ENCODE peak calls at places on chromosomes 12 and 14, in ten cellular contexts. N is neural progenitor cell; S is lower lobe of right lung; C is mesothelial cell of epicardium; G is fibroblast of villous mesenchyme; O is D721Med; F is CD8-positive, alpha-beta T cell; I is A549; Q is fibroblast of the aortic adventitia; Z is AG09319. E is an unnamed sample.

GRCh38 chr12:13062669-13063068 is 18.5 kb downstream of the FAM234B start:
- DNase-seq in N (no peak), S (no peak), C (no peak), G (no peak), O (no peak), F (no peak), I (no peak), Q (no peak), Z (no peak), E (no peak)

GRCh38 chr12:10381912-10382628 is 7.8 kb downstream of the KLRK1 start:
- DNase-seq in N (no peak), S (no peak), C (no peak), G (no peak), O (no peak), F (peak; percentile 20), I (no peak), Q (no peak), Z (no peak), E (no peak)

GRCh38 chr12:109863961-109864712 is 16.2 kb downstream of the GLTP start:
- DNase-seq in N (no peak), S (no peak), C (no peak), G (peak; percentile 73), O (no peak), F (peak; percentile 15), I (peak; percentile 66), Q (peak; percentile 39), Z (no peak), E (no peak)

GRCh38 chr12:29346764-29347421 is 34.1 kb downstream of the ERGIC2 start:
- DNase-seq in N (no peak), S (no peak), C (no peak), G (no peak), O (no peak), F (no peak), I (no peak), Q (no peak), Z (no peak), E (no peak)

GRCh38 chr12:84842406-84843013 is 70.1 kb downstream of the SLC6A15 start:
- DNase-seq in N (peak; percentile 39), S (no peak), C (no peak), G (peak; percentile 48), O (peak; percentile 5), F (no peak), I (peak; percentile 51), Q (peak; percentile 66), Z (peak; percentile 12), E (peak; percentile 15)

GRCh38 chr14:92425101-92425500 is 88.5 kb upstream of the RIN3 start:
- DNase-seq in N (no peak), S (no peak), C (no peak), G (peak; percentile 67), O (no peak), F (no peak), I (peak; percentile 62), Q (peak; percentile 42), Z (no peak), E (no peak)

GRCh38 chr12:76259071-76259470 is 89.1 kb downstream of the BBS10 start:
- DNase-seq in N (peak; percentile 56), S (no peak), C (no peak), G (no peak), O (no peak), F (no peak), I (no peak), Q (peak; percentile 41), Z (no peak), E (no peak)

GRCh38 chr12:49903700-49904423 is at the start of gene FAIM2:
- DNase-seq in N (peak; percentile 62), S (peak; percentile 60), C (no peak), G (peak; percentile 86), O (peak; percentile 73), F (peak; percentile 40), I (no peak), Q (peak; percentile 83), Z (peak; percentile 70), E (no peak)

GRCh38 chr12:132477703-132478432 is 12.1 kb upstream of the FBRSL1 start:
- DNase-seq in N (no peak), S (no peak), C (no peak), G (no peak), O (no peak), F (no peak), I (no peak), Q (no peak), Z (no peak), E (no peak)

GRCh38 chr14:83826838-83827237 is 1703.1 kb upstream of the FLRT2 start:
- DNase-seq in N (no peak), S (no peak), C (no peak), G (peak; percentile 58), O (no peak), F (no peak), I (peak; percentile 6), Q (peak; percentile 0), Z (peak; percentile 23), E (no peak)

GRCh38 chr14:70735043-70735442 is 74.3 kb downstream of the MAP3K9 start:
- DNase-seq in N (no peak), S (no peak), C (peak; percentile 45), G (peak; percentile 10), O (no peak), F (no peak), I (no peak), Q (no peak), Z (no peak), E (no peak)

GRCh38 chr14:88986146-88986841 is 161.8 kb downstream of the TTC8 start:
- DNase-seq in N (no peak), S (no peak), C (peak; percentile 63), G (peak; percentile 82), O (no peak), F (no peak), I (peak; percentile 84), Q (peak; percentile 69), Z (no peak), E (no peak)

GRCh38 chr14:96958057-96958456 is 160.9 kb downstream of the VRK1 start:
- DNase-seq in N (no peak), S (no peak), C (no peak), G (no peak), O (no peak), F (no peak), I (no peak), Q (no peak), Z (no peak), E (no peak)

DNA sequence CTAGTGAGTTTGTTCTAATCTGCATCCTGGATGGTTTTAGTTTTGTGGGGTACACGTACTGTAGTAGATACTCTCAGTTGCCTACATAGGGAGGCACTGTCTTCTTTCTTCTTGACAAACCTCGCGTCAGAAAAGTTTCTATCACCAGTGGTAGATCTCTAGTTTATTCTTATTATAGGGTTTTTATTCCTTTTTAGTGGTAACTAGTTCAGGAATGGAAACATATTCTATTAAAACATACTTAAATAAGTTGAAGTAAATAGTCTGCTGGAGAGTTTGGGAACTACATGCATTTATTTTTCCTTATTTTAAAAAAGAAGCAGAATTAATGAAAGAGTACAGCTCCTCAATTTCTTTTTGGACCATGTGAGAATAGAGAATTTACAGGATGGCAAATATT is 33.6 kb upstream of the OR9K2 start:
- DNase-seq in N (no peak), S (no peak), C (no peak), G (no peak), O (no peak), F (no peak), I (no peak), Q (no peak), Z (no peak), E (no peak)
- TF ChIP-seq CTCF in N (no peak), S (no peak), C (no peak), G (no peak), O (no peak), F (no peak), I (no peak), Q (no peak), Z (no peak), E (no peak)

GRCh38 chr12:112261559-112261958 is 120.7 kb downstream of the HECTD4 start:
- DNase-seq in N (peak; percentile 27), S (no peak), C (no peak), G (peak; percentile 3), O (no peak), F (no peak), I (peak; percentile 35), Q (no peak), Z (no peak), E (no peak)
- TF ChIP-seq CTCF in N (peak; percentile 48), S (no peak), C (no peak), G (peak; percentile 45), O (no peak), F (no peak), I (peak; percentile 15), Q (peak; percentile 24), Z (no peak), E (no peak)

DNA sequence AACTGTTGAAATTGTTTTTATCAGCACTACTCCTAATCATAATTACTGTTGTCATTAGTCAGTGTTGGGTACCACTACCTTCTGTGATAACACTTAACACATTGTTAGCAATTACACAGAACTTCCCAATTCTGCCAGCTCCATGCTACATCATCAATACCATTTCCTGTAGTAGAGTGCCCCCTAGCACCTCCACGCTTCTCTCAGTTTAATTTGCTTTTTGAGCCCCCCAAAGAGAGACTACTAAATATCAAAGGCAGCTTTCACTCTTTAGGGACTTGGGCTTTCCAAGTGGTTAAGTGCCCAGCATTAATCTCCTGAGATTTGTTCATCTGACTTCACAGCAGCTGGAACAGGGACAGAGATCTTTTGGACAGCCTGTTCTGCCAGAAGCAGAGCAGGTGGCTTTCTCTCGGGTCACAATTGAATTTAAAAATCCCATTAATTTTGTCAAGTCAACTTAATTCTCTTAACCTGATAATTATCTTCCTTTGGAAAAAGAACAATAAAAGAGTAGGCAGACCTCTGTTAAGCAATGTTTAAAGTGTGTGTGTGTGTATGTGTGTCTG is 954.9 kb downstream of the DIO2 start:
- DNase-seq in N (peak; percentile 38), S (no peak), C (no peak), G (no peak), O (no peak), F (no peak), I (no peak), Q (no peak), Z (no peak), E (no peak)
- TF ChIP-seq CTCF in N (peak; percentile 45), S (no peak), C (no peak), G (no peak), O (peak; percentile 62), F (no peak), I (no peak), Q (no peak), Z (no peak), E (no peak)

GRCh38 chr12:98935847-98936246 is 290.8 kb downstream of the APAF1 start:
- DNase-seq in N (no peak), S (no peak), C (no peak), G (no peak), O (no peak), F (no peak), I (no peak), Q (peak; percentile 8), Z (no peak), E (no peak)

GRCh38 chr12:98939926-98940325 is 294.8 kb downstream of the APAF1 start:
- DNase-seq in N (no peak), S (no peak), C (no peak), G (no peak), O (no peak), F (no peak), I (no peak), Q (no peak), Z (no peak), E (no peak)

DNA sequence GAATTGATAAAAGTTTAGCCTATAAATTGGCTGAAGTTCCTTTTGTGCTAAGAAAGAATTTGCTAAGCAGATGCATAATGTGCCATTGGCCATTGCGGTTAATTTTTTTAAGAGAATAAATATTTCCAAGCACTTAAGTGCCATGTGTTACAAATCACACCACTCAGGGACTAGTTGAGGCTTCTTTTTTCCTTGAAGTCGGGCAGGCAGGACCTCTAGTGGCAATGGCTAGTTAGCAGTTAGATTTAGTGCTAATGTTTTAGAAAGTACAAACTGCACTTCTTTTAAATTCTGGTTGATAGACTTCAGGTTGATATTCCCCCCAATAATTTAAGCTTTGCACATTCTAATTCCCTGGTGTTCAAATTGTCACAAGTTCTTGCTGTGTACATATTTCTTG is 294.3 kb downstream of the APAF1 start:
- DNase-seq in N (peak; percentile 49), S (no peak), C (no peak), G (peak; percentile 32), O (no peak), F (no peak), I (peak; percentile 48), Q (peak; percentile 50), Z (no peak), E (no peak)
- TF ChIP-seq CTCF in N (peak; percentile 74), S (no peak), C (no peak), G (peak; percentile 44), O (peak; percentile 38), F (no peak), I (peak; percentile 39), Q (peak; percentile 51), Z (peak; percentile 41), E (no peak)

E was measured in GM20000.